ENCODE peak calls at places on chromosomes 5 and 9, in eight cellular contexts. Y is body of pancreas, I is sigmoid colon, E is fibroblast of pulmonary artery, D is testis, K is BJ, X is mammary epithelial cell, B is Peyer's patch. M is an unnamed sample.

GRCh38 chr5:159050408-159051091 is 49.2 kb downstream of the EBF1 start:
- DNase-seq in Y (no peak), I (no peak), E (peak), D (no peak), K (no peak), X (no peak), B (no peak), M (no peak)

GRCh38 chr5:55030220-55030619 is 6.2 kb downstream of the GZMK start:
- DNase-seq in Y (no peak), I (no peak), E (no peak), D (no peak), K (no peak), X (no peak), B (no peak), M (no peak)

GRCh38 chr5:68288756-68289134 is 73.2 kb downstream of the PIK3R1 start:
- DNase-seq in Y (peak), I (peak), E (no peak), D (peak), K (no peak), X (no peak), B (no peak), M (no peak)

GRCh38 chr9:129550199-129550839 is 70.6 kb downstream of the C9orf50 start:
- DNase-seq in Y (peak), I (peak), E (peak), D (peak), K (no peak), X (peak), B (peak), M (peak)

GRCh38 chr5:72817639-72818266 is 1.3 kb downstream of the TNPO1 start:
- DNase-seq in Y (no peak), I (no peak), E (peak), D (no peak), K (no peak), X (no peak), B (no peak), M (no peak)

GRCh38 chr5:5231576-5231975 is 91.4 kb downstream of the ADAMTS16 start:
- DNase-seq in Y (no peak), I (no peak), E (no peak), D (no peak), K (no peak), X (no peak), B (no peak), M (no peak)

GRCh38 chr5:1709186-1709803 is 90.3 kb downstream of the MRPL36 start:
- DNase-seq in Y (no peak), I (no peak), E (no peak), D (no peak), K (no peak), X (no peak), B (no peak), M (no peak)

GRCh38 chr5:176365663-176366574 is 632 bp downstream of the ARL10 start:
- DNase-seq in Y (peak), I (peak), E (peak), D (peak), K (no peak), X (no peak), B (no peak), M (no peak)

DNA sequence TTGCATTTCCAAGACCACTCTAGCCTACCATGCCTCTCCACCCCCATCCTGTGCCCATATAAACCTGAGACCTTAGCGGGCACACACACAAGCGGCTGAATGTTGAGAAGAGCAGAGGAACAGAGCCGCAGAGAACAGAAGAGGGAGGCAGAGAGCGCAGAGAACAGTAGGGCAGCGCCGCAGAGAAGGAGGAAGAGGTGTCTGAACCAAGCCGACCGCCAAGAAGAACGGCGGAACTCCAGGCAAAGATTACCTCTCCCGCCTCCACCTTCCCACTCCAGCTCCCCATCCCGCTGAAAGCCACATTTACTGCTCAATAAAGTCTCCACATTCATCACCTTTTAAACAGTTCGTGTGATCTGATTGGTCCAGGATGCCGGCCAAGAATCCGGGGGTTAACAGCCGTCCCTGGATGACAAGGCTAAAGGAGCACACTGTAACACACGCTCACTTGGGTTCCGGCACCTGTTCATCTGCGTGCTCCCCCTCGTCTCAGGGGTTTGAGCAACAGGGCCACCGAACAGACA is 33.2 kb downstream of the GRIN3A start:
- DNase-seq in Y (peak), I (no peak), E (no peak), D (peak), K (no peak), X (peak), B (no peak), M (no peak)
- TF ChIP-seq CTCF in Y (peak), I (no peak), E (no peak), D (no peak), K (peak), X (peak), B (peak), M (no peak)

GRCh38 chr5:12354686-12355085 is 450.4 kb upstream of the CTNND2 start:
- DNase-seq in Y (no peak), I (no peak), E (no peak), D (no peak), K (no peak), X (no peak), B (no peak), M (no peak)
- TF ChIP-seq CTCF in Y (no peak), I (no peak), E (no peak), D (no peak), K (no peak), X (no peak), B (no peak), M (no peak)

DNA sequence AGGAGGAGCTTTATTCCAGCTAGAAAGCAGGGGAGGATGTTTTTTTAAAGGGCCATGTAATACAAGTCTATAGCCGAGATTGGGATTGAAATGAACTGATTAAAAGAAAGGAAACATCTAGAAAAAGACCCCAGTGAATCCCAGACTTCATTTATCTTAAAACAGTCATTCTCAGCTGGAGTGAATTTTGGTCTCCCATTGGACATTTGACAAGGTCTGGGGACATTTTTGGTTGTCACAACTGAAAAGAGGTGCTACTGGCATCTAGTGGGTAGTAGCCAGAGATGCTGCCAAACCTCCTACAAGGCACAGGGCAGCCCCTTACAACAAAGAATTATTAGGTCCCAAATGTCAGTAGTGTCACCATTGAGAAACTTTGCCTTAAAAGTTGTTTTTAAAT is 16.3 kb upstream of the SPINK4 start:
- DNase-seq in Y (no peak), I (no peak), E (peak), D (peak), K (no peak), X (no peak), B (no peak), M (no peak)
- TF ChIP-seq CTCF in Y (no peak), I (no peak), E (peak), D (no peak), K (peak), X (peak), B (no peak), M (peak)

GRCh38 chr5:143213851-143214363 is 189.6 kb downstream of the NR3C1 start:
- DNase-seq in Y (no peak), I (no peak), E (peak), D (no peak), K (no peak), X (no peak), B (no peak), M (no peak)
- TF ChIP-seq CTCF in Y (no peak), I (no peak), E (peak), D (no peak), K (no peak), X (no peak), B (no peak), M (no peak)

GRCh38 chr9:133876144-133876543 is 116.0 kb downstream of the VAV2 start:
- DNase-seq in Y (no peak), I (no peak), E (no peak), D (no peak), K (no peak), X (no peak), B (no peak), M (no peak)
- TF ChIP-seq CTCF in Y (no peak), I (no peak), E (peak), D (no peak), K (peak), X (peak), B (peak), M (peak)

GRCh38 chr9:95001720-95002119 is 275.2 kb downstream of the AOPEP start:
- DNase-seq in Y (no peak), I (no peak), E (no peak), D (no peak), K (no peak), X (no peak), B (no peak), M (no peak)

GRCh38 chr9:95005276-95006141 is 279.0 kb downstream of the AOPEP start:
- DNase-seq in Y (peak), I (no peak), E (no peak), D (peak), K (no peak), X (peak), B (no peak), M (no peak)

GRCh38 chr9:95000821-95001220 is 274.3 kb downstream of the AOPEP start:
- DNase-seq in Y (no peak), I (no peak), E (no peak), D (no peak), K (no peak), X (no peak), B (no peak), M (no peak)

GRCh38 chr9:95004452-95005275 is 278.2 kb downstream of the AOPEP start:
- DNase-seq in Y (peak), I (peak), E (no peak), D (peak), K (no peak), X (peak), B (no peak), M (no peak)

GRCh38 chr9:95003694-95004451 is 277.4 kb downstream of the AOPEP start:
- DNase-seq in Y (peak), I (peak), E (peak), D (peak), K (no peak), X (peak), B (no peak), M (peak)
- TF ChIP-seq CTCF in Y (peak), I (no peak), E (peak), D (no peak), K (peak), X (no peak), B (no peak), M (peak)

GRCh38 chr9:115084157-115084556 is 33.8 kb downstream of the TNC start:
- DNase-seq in Y (no peak), I (no peak), E (no peak), D (no peak), K (no peak), X (no peak), B (no peak), M (no peak)
- TF ChIP-seq CTCF in Y (no peak), I (no peak), E (no peak), D (no peak), K (no peak), X (no peak), B (no peak), M (no peak)